ENCODE peak calls at places on chromosome 5, in four cellular contexts. One of them, this sample, is unnamed.

GRCh38 chr5:42605490-42605889 is 151.1 kb upstream of the CCDC152 start:
- DNase-seq in K562: no peak
- DNase-seq in AG10803: no peak
- DNase-seq in fibroblast of villous mesenchyme: no peak
- DNase-seq in this sample: no peak

GRCh38 chr5:127337876-127338275 is 47.3 kb downstream of the MEGF10 start:
- DNase-seq in K562: no peak
- DNase-seq in AG10803: no peak
- DNase-seq in fibroblast of villous mesenchyme: no peak
- DNase-seq in this sample: no peak

GRCh38 chr5:83077662-83078261 is 415 bp downstream of the XRCC4 start:
- DNase-seq in K562: peak
- DNase-seq in AG10803: peak
- DNase-seq in fibroblast of villous mesenchyme: peak
- DNase-seq in this sample: peak

GRCh38 chr5:72517961-72518690 is 10.9 kb upstream of the ZNF366 start:
- DNase-seq in K562: no peak
- DNase-seq in AG10803: peak
- DNase-seq in fibroblast of villous mesenchyme: no peak
- DNase-seq in this sample: no peak

GRCh38 chr5:115875447-115875846 is 33.7 kb downstream of the AP3S1 start:
- DNase-seq in K562: no peak
- DNase-seq in AG10803: no peak
- DNase-seq in fibroblast of villous mesenchyme: no peak
- DNase-seq in this sample: peak

GRCh38 chr5:172897691-172898512 is 61.3 kb upstream of the RPL26L1 start:
- DNase-seq in K562: no peak
- DNase-seq in AG10803: peak
- DNase-seq in fibroblast of villous mesenchyme: peak
- DNase-seq in this sample: peak

GRCh38 chr5:57784106-57784505 is 301.5 kb upstream of the ACTBL2 start:
- DNase-seq in K562: no peak
- DNase-seq in AG10803: peak
- DNase-seq in fibroblast of villous mesenchyme: peak
- DNase-seq in this sample: peak

GRCh38 chr5:177509361-177509951 is at the start of gene DOK3:
- DNase-seq in K562: peak
- DNase-seq in AG10803: no peak
- DNase-seq in fibroblast of villous mesenchyme: no peak
- DNase-seq in this sample: no peak

GRCh38 chr5:106584268-106584667 is 1086.5 kb downstream of the EFNA5 start:
- DNase-seq in K562: no peak
- DNase-seq in AG10803: no peak
- DNase-seq in fibroblast of villous mesenchyme: no peak
- DNase-seq in this sample: peak

GRCh38 chr5:146340260-146341081 is 1.8 kb downstream of the POU4F3 start:
- DNase-seq in K562: peak
- DNase-seq in AG10803: peak
- DNase-seq in fibroblast of villous mesenchyme: peak
- DNase-seq in this sample: peak

GRCh38 chr5:64883912-64884311 is 115.2 kb downstream of the CWC27 start:
- DNase-seq in K562: no peak
- DNase-seq in AG10803: no peak
- DNase-seq in fibroblast of villous mesenchyme: no peak
- DNase-seq in this sample: no peak

GRCh38 chr5:74560245-74560644 is 80.3 kb downstream of the ENC1 start:
- DNase-seq in K562: no peak
- DNase-seq in AG10803: no peak
- DNase-seq in fibroblast of villous mesenchyme: no peak
- DNase-seq in this sample: no peak

GRCh38 chr5:90017236-90017635 is 392.3 kb downstream of the CETN3 start:
- DNase-seq in K562: no peak
- DNase-seq in AG10803: no peak
- DNase-seq in fibroblast of villous mesenchyme: no peak
- DNase-seq in this sample: no peak

GRCh38 chr5:73426034-73426433 is 22.5 kb downstream of the FOXD1 start:
- DNase-seq in K562: no peak
- DNase-seq in AG10803: no peak
- DNase-seq in fibroblast of villous mesenchyme: no peak
- DNase-seq in this sample: no peak

GRCh38 chr5:92907914-92908606 is 673.0 kb downstream of the NR2F1-AS1 start:
- DNase-seq in K562: no peak
- DNase-seq in AG10803: peak
- DNase-seq in fibroblast of villous mesenchyme: peak
- DNase-seq in this sample: peak

GRCh38 chr5:145856285-145856818 is 16.5 kb downstream of the GRXCR2 start:
- DNase-seq in K562: no peak
- DNase-seq in AG10803: peak
- DNase-seq in fibroblast of villous mesenchyme: peak
- DNase-seq in this sample: peak

GRCh38 chr5:34709861-34710673 is 53.9 kb downstream of the RAI14 start:
- DNase-seq in K562: no peak
- DNase-seq in AG10803: peak
- DNase-seq in fibroblast of villous mesenchyme: peak
- DNase-seq in this sample: peak

GRCh38 chr5:32848681-32849080 is 137.6 kb downstream of the NPR3 start:
- DNase-seq in K562: no peak
- DNase-seq in AG10803: peak
- DNase-seq in fibroblast of villous mesenchyme: no peak
- DNase-seq in this sample: no peak

GRCh38 chr5:36680066-36680465 is 73.7 kb downstream of the SLC1A3 start:
- DNase-seq in K562: no peak
- DNase-seq in AG10803: no peak
- DNase-seq in fibroblast of villous mesenchyme: no peak
- DNase-seq in this sample: no peak

GRCh38 chr5:68264024-68264956 is 48.7 kb downstream of the PIK3R1 start:
- DNase-seq in K562: no peak
- DNase-seq in AG10803: peak
- DNase-seq in fibroblast of villous mesenchyme: peak
- DNase-seq in this sample: peak

GRCh38 chr5:33854733-33855151 is 37.0 kb downstream of the ADAMTS12 start:
- DNase-seq in K562: no peak
- DNase-seq in AG10803: peak
- DNase-seq in fibroblast of villous mesenchyme: peak
- DNase-seq in this sample: peak

GRCh38 chr5:103908327-103909099 is 345.9 kb upstream of the NUDT12 start:
- DNase-seq in K562: no peak
- DNase-seq in AG10803: no peak
- DNase-seq in fibroblast of villous mesenchyme: no peak
- DNase-seq in this sample: no peak

GRCh38 chr5:10839118-10839517 is 78.1 kb upstream of the DAP start:
- DNase-seq in K562: no peak
- DNase-seq in AG10803: no peak
- DNase-seq in fibroblast of villous mesenchyme: peak
- DNase-seq in this sample: no peak

GRCh38 chr5:1278656-1279442 is 16.0 kb downstream of the TERT start:
- DNase-seq in K562: no peak
- DNase-seq in AG10803: no peak
- DNase-seq in fibroblast of villous mesenchyme: no peak
- DNase-seq in this sample: no peak

GRCh38 chr5:73796164-73797141 is 170.5 kb downstream of the ARHGEF28 start:
- DNase-seq in K562: peak
- DNase-seq in AG10803: peak
- DNase-seq in fibroblast of villous mesenchyme: peak
- DNase-seq in this sample: peak

GRCh38 chr5:174324680-174325079 is 279.2 kb downstream of the NSG2 start:
- DNase-seq in K562: no peak
- DNase-seq in AG10803: no peak
- DNase-seq in fibroblast of villous mesenchyme: no peak
- DNase-seq in this sample: peak

GRCh38 chr5:18744441-18744840 is 1110.2 kb downstream of the TAF11L14 start:
- DNase-seq in K562: no peak
- DNase-seq in AG10803: no peak
- DNase-seq in fibroblast of villous mesenchyme: no peak
- DNase-seq in this sample: no peak

GRCh38 chr5:18744990-18745590 is 1110.8 kb downstream of the TAF11L14 start:
- DNase-seq in K562: peak
- DNase-seq in AG10803: no peak
- DNase-seq in fibroblast of villous mesenchyme: no peak
- DNase-seq in this sample: no peak

GRCh38 chr5:18742830-18743229 is 1108.6 kb downstream of the TAF11L14 start:
- DNase-seq in K562: no peak
- DNase-seq in AG10803: no peak
- DNase-seq in fibroblast of villous mesenchyme: no peak
- DNase-seq in this sample: no peak

GRCh38 chr5:18745591-18745987 is 1111.3 kb downstream of the TAF11L14 start:
- DNase-seq in K562: peak
- DNase-seq in AG10803: no peak
- DNase-seq in fibroblast of villous mesenchyme: peak
- DNase-seq in this sample: no peak

GRCh38 chr5:18745988-18746615 is 1111.8 kb downstream of the TAF11L14 start:
- DNase-seq in K562: peak
- DNase-seq in AG10803: no peak
- DNase-seq in fibroblast of villous mesenchyme: peak
- DNase-seq in this sample: no peak
- H3K4me3 ChIP-seq in K562: peak
- H3K4me3 ChIP-seq in AG10803: peak
- H3K4me3 ChIP-seq in fibroblast of villous mesenchyme: peak
- H3K4me3 ChIP-seq in this sample: no peak

GRCh38 chr5:66118294-66118693 is 25.8 kb upstream of the SREK1 start:
- DNase-seq in K562: no peak
- DNase-seq in AG10803: no peak
- DNase-seq in fibroblast of villous mesenchyme: no peak
- DNase-seq in this sample: no peak
- TF ChIP-seq CTCF in K562: no peak
- TF ChIP-seq CTCF in AG10803: no peak
- TF ChIP-seq CTCF in fibroblast of villous mesenchyme: no peak
- TF ChIP-seq CTCF in this sample: no peak

GRCh38 chr5:95076395-95077165 is 208.3 kb downstream of the MCTP1 start:
- DNase-seq in K562: no peak
- DNase-seq in AG10803: no peak
- DNase-seq in fibroblast of villous mesenchyme: no peak
- DNase-seq in this sample: peak

GRCh38 chr5:95080456-95080855 is 204.4 kb downstream of the MCTP1 start:
- DNase-seq in K562: no peak
- DNase-seq in AG10803: no peak
- DNase-seq in fibroblast of villous mesenchyme: no peak
- DNase-seq in this sample: peak

GRCh38 chr5:95078868-95079267 is 206.0 kb downstream of the MCTP1 start:
- DNase-seq in K562: no peak
- DNase-seq in AG10803: no peak
- DNase-seq in fibroblast of villous mesenchyme: no peak
- DNase-seq in this sample: no peak

GRCh38 chr5:95081500-95082355 is 203.2 kb downstream of the MCTP1 start:
- DNase-seq in K562: no peak
- DNase-seq in AG10803: peak
- DNase-seq in fibroblast of villous mesenchyme: peak
- DNase-seq in this sample: peak

DNA sequence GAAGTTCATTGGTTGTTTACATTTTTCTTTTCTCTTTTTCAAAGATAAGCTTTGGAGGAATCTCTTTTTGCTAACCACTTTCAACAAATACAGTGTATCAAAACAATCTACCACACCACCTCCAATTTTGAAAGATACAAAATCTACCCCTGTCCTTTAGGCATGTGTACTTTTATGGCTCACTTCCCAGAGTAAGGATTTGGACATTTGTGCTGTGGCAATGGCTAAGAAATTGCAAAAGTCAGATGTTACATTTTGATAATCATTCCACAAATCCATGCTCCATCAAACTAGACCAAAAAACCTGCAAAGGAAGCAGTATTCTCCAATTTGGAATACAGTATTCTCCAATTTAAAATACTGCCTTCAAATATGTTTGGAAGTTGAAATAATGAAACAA is 204.9 kb downstream of the MCTP1 start:
- DNase-seq in K562: no peak
- DNase-seq in AG10803: no peak
- DNase-seq in fibroblast of villous mesenchyme: peak
- DNase-seq in this sample: peak
- H3K4me3 ChIP-seq in K562: no peak
- H3K4me3 ChIP-seq in AG10803: no peak
- H3K4me3 ChIP-seq in fibroblast of villous mesenchyme: peak
- H3K4me3 ChIP-seq in this sample: peak

GRCh38 chr5:50582699-50583098 is 83.7 kb upstream of the PARP8 start:
- DNase-seq in K562: no peak
- DNase-seq in AG10803: no peak
- DNase-seq in fibroblast of villous mesenchyme: no peak
- DNase-seq in this sample: no peak

GRCh38 chr5:50580506-50580905 is 85.9 kb upstream of the PARP8 start:
- DNase-seq in K562: no peak
- DNase-seq in AG10803: no peak
- DNase-seq in fibroblast of villous mesenchyme: no peak
- DNase-seq in this sample: no peak

DNA sequence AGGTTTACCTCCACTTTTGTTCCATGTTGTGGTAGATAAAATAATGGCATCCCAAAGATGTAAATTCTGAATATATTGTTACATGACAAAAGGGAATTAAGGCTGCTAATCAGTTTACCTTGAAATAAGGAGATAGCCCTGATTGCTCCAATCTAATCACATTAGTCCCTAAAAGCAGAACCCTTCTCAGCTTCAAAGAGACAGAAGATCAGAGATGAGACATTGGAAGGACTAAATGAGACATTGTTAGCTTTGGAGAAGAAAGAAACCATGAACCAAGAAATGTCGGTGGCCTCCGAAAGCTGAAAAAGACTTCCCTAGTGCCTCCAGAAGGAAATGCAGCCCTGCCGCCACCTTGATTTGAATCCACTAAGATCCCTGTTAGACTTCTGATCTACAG is 82.8 kb upstream of the PARP8 start:
- DNase-seq in K562: no peak
- DNase-seq in AG10803: no peak
- DNase-seq in fibroblast of villous mesenchyme: no peak
- DNase-seq in this sample: no peak
- TF ChIP-seq CTCF in K562: no peak
- TF ChIP-seq CTCF in AG10803: no peak
- TF ChIP-seq CTCF in fibroblast of villous mesenchyme: no peak
- TF ChIP-seq CTCF in this sample: no peak

GRCh38 chr5:27474395-27474794 is 436.0 kb upstream of the CDH9 start:
- DNase-seq in K562: no peak
- DNase-seq in AG10803: no peak
- DNase-seq in fibroblast of villous mesenchyme: no peak
- DNase-seq in this sample: no peak
- H3K4me3 ChIP-seq in K562: peak
- H3K4me3 ChIP-seq in AG10803: peak
- H3K4me3 ChIP-seq in fibroblast of villous mesenchyme: no peak
- H3K4me3 ChIP-seq in this sample: no peak